ENCODE peak calls at places on chromosomes 7 and 10, in ten cellular contexts. One of them, this sample, is unnamed.

GRCh38 chr7:26293569-26294308 is 2.1 kb downstream of the SNX10 start:
- DNase-seq in GM06990: peak
- DNase-seq in esophagus squamous epithelium: no peak
- DNase-seq in CD8-positive, alpha-beta T cell: no peak
- DNase-seq in effector memory CD4-positive, alpha-beta T cell: peak
- DNase-seq in fibroblast of mammary gland: no peak
- DNase-seq in fibroblast of the aortic adventitia: no peak
- DNase-seq in GM23248: no peak
- DNase-seq in mucosa of descending colon: peak
- DNase-seq in kidney: no peak
- DNase-seq in this sample: no peak

GRCh38 chr7:43232376-43232775 is 119.9 kb downstream of the HECW1 start:
- DNase-seq in GM06990: no peak
- DNase-seq in esophagus squamous epithelium: no peak
- DNase-seq in CD8-positive, alpha-beta T cell: no peak
- DNase-seq in effector memory CD4-positive, alpha-beta T cell: no peak
- DNase-seq in fibroblast of mammary gland: peak
- DNase-seq in fibroblast of the aortic adventitia: no peak
- DNase-seq in GM23248: no peak
- DNase-seq in mucosa of descending colon: no peak
- DNase-seq in kidney: no peak
- DNase-seq in this sample: no peak

GRCh38 chr7:134514663-134515062 is 12.7 kb upstream of the AKR1B10 start:
- DNase-seq in GM06990: no peak
- DNase-seq in esophagus squamous epithelium: no peak
- DNase-seq in CD8-positive, alpha-beta T cell: no peak
- DNase-seq in effector memory CD4-positive, alpha-beta T cell: no peak
- DNase-seq in fibroblast of mammary gland: peak
- DNase-seq in fibroblast of the aortic adventitia: peak
- DNase-seq in GM23248: peak
- DNase-seq in mucosa of descending colon: peak
- DNase-seq in kidney: no peak
- DNase-seq in this sample: peak

GRCh38 chr7:2647594-2648172 is 15.9 kb downstream of the TTYH3 start:
- DNase-seq in GM06990: no peak
- DNase-seq in esophagus squamous epithelium: no peak
- DNase-seq in CD8-positive, alpha-beta T cell: no peak
- DNase-seq in effector memory CD4-positive, alpha-beta T cell: no peak
- DNase-seq in fibroblast of mammary gland: no peak
- DNase-seq in fibroblast of the aortic adventitia: no peak
- DNase-seq in GM23248: no peak
- DNase-seq in mucosa of descending colon: no peak
- DNase-seq in kidney: no peak
- DNase-seq in this sample: no peak

GRCh38 chr10:88879754-88880286 is at the start of gene STAMBPL1:
- DNase-seq in GM06990: no peak
- DNase-seq in esophagus squamous epithelium: peak
- DNase-seq in CD8-positive, alpha-beta T cell: peak
- DNase-seq in effector memory CD4-positive, alpha-beta T cell: peak
- DNase-seq in fibroblast of mammary gland: peak
- DNase-seq in fibroblast of the aortic adventitia: no peak
- DNase-seq in GM23248: no peak
- DNase-seq in mucosa of descending colon: peak
- DNase-seq in kidney: no peak
- DNase-seq in this sample: no peak

GRCh38 chr10:29276251-29276850 is 12.5 kb upstream of the LYZL1 start:
- DNase-seq in GM06990: no peak
- DNase-seq in esophagus squamous epithelium: no peak
- DNase-seq in CD8-positive, alpha-beta T cell: no peak
- DNase-seq in effector memory CD4-positive, alpha-beta T cell: no peak
- DNase-seq in fibroblast of mammary gland: no peak
- DNase-seq in fibroblast of the aortic adventitia: no peak
- DNase-seq in GM23248: no peak
- DNase-seq in mucosa of descending colon: no peak
- DNase-seq in kidney: no peak
- DNase-seq in this sample: no peak

GRCh38 chr7:81333536-81333935 is 414.7 kb upstream of the SEMA3C start:
- DNase-seq in GM06990: peak
- DNase-seq in esophagus squamous epithelium: no peak
- DNase-seq in CD8-positive, alpha-beta T cell: no peak
- DNase-seq in effector memory CD4-positive, alpha-beta T cell: no peak
- DNase-seq in fibroblast of mammary gland: no peak
- DNase-seq in fibroblast of the aortic adventitia: no peak
- DNase-seq in GM23248: no peak
- DNase-seq in mucosa of descending colon: no peak
- DNase-seq in kidney: no peak
- DNase-seq in this sample: no peak

GRCh38 chr7:21361413-21362130 is 66.3 kb upstream of the SP4 start:
- DNase-seq in GM06990: peak
- DNase-seq in esophagus squamous epithelium: no peak
- DNase-seq in CD8-positive, alpha-beta T cell: no peak
- DNase-seq in effector memory CD4-positive, alpha-beta T cell: no peak
- DNase-seq in fibroblast of mammary gland: no peak
- DNase-seq in fibroblast of the aortic adventitia: no peak
- DNase-seq in GM23248: no peak
- DNase-seq in mucosa of descending colon: no peak
- DNase-seq in kidney: no peak
- DNase-seq in this sample: no peak

GRCh38 chr7:33334349-33334748 is 205.0 kb downstream of the BBS9 start:
- DNase-seq in GM06990: no peak
- DNase-seq in esophagus squamous epithelium: no peak
- DNase-seq in CD8-positive, alpha-beta T cell: no peak
- DNase-seq in effector memory CD4-positive, alpha-beta T cell: no peak
- DNase-seq in fibroblast of mammary gland: peak
- DNase-seq in fibroblast of the aortic adventitia: peak
- DNase-seq in GM23248: peak
- DNase-seq in mucosa of descending colon: peak
- DNase-seq in kidney: no peak
- DNase-seq in this sample: peak

GRCh38 chr7:30841025-30841735 is 70.0 kb downstream of the MINDY4 start:
- DNase-seq in GM06990: no peak
- DNase-seq in esophagus squamous epithelium: no peak
- DNase-seq in CD8-positive, alpha-beta T cell: no peak
- DNase-seq in effector memory CD4-positive, alpha-beta T cell: no peak
- DNase-seq in fibroblast of mammary gland: no peak
- DNase-seq in fibroblast of the aortic adventitia: no peak
- DNase-seq in GM23248: no peak
- DNase-seq in mucosa of descending colon: no peak
- DNase-seq in kidney: no peak
- DNase-seq in this sample: peak

GRCh38 chr7:19707240-19707639 is 1.6 kb downstream of the POLR1F start:
- DNase-seq in GM06990: no peak
- DNase-seq in esophagus squamous epithelium: no peak
- DNase-seq in CD8-positive, alpha-beta T cell: no peak
- DNase-seq in effector memory CD4-positive, alpha-beta T cell: no peak
- DNase-seq in fibroblast of mammary gland: peak
- DNase-seq in fibroblast of the aortic adventitia: no peak
- DNase-seq in GM23248: peak
- DNase-seq in mucosa of descending colon: no peak
- DNase-seq in kidney: no peak
- DNase-seq in this sample: no peak
- H3K4me3 ChIP-seq in GM06990: no peak
- H3K4me3 ChIP-seq in esophagus squamous epithelium: no peak
- H3K4me3 ChIP-seq in CD8-positive, alpha-beta T cell: no peak
- H3K4me3 ChIP-seq in effector memory CD4-positive, alpha-beta T cell: no peak
- H3K4me3 ChIP-seq in fibroblast of mammary gland: peak
- H3K4me3 ChIP-seq in fibroblast of the aortic adventitia: peak
- H3K4me3 ChIP-seq in GM23248: peak
- H3K4me3 ChIP-seq in mucosa of descending colon: no peak
- H3K4me3 ChIP-seq in kidney: no peak
- H3K4me3 ChIP-seq in this sample: peak

GRCh38 chr7:116861717-116862116 is 670 bp upstream of the CAPZA2 start:
- DNase-seq in GM06990: no peak
- DNase-seq in esophagus squamous epithelium: no peak
- DNase-seq in CD8-positive, alpha-beta T cell: no peak
- DNase-seq in effector memory CD4-positive, alpha-beta T cell: no peak
- DNase-seq in fibroblast of mammary gland: no peak
- DNase-seq in fibroblast of the aortic adventitia: no peak
- DNase-seq in GM23248: no peak
- DNase-seq in mucosa of descending colon: peak
- DNase-seq in kidney: no peak
- DNase-seq in this sample: no peak

GRCh38 chr7:116863168-116863670 is 832 bp downstream of the CAPZA2 start:
- DNase-seq in GM06990: no peak
- DNase-seq in esophagus squamous epithelium: no peak
- DNase-seq in CD8-positive, alpha-beta T cell: no peak
- DNase-seq in effector memory CD4-positive, alpha-beta T cell: no peak
- DNase-seq in fibroblast of mammary gland: peak
- DNase-seq in fibroblast of the aortic adventitia: no peak
- DNase-seq in GM23248: no peak
- DNase-seq in mucosa of descending colon: peak
- DNase-seq in kidney: no peak
- DNase-seq in this sample: peak

GRCh38 chr7:116862234-116863167 is at the start of gene CAPZA2:
- DNase-seq in GM06990: peak
- DNase-seq in esophagus squamous epithelium: peak
- DNase-seq in CD8-positive, alpha-beta T cell: peak
- DNase-seq in effector memory CD4-positive, alpha-beta T cell: peak
- DNase-seq in fibroblast of mammary gland: peak
- DNase-seq in fibroblast of the aortic adventitia: peak
- DNase-seq in GM23248: peak
- DNase-seq in mucosa of descending colon: peak
- DNase-seq in kidney: peak
- DNase-seq in this sample: peak

GRCh38 chr7:116859323-116859722 is 3.1 kb upstream of the CAPZA2 start:
- DNase-seq in GM06990: no peak
- DNase-seq in esophagus squamous epithelium: no peak
- DNase-seq in CD8-positive, alpha-beta T cell: no peak
- DNase-seq in effector memory CD4-positive, alpha-beta T cell: no peak
- DNase-seq in fibroblast of mammary gland: peak
- DNase-seq in fibroblast of the aortic adventitia: peak
- DNase-seq in GM23248: peak
- DNase-seq in mucosa of descending colon: no peak
- DNase-seq in kidney: no peak
- DNase-seq in this sample: peak

DNA sequence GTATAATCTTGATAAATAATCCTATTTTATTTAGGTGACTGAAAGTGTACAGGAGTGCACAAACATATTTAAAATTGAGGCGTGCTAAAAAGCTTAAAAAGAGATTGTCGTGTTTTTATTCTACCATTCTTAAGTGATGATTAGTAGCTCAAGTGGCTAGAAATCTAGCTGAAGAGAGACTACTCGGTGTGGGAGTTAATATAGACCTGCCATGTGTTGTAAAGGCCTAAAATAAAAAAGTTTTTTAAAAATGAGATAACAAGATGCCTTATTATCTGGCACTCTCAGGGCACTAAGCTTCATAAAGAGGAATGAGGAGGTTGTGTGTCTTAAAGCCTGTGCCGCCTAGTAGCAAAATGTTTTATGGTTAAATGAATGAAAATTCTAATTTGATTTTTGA is 1.7 kb downstream of the CAPZA2 start:
- DNase-seq in GM06990: no peak
- DNase-seq in esophagus squamous epithelium: no peak
- DNase-seq in CD8-positive, alpha-beta T cell: no peak
- DNase-seq in effector memory CD4-positive, alpha-beta T cell: no peak
- DNase-seq in fibroblast of mammary gland: no peak
- DNase-seq in fibroblast of the aortic adventitia: no peak
- DNase-seq in GM23248: peak
- DNase-seq in mucosa of descending colon: no peak
- DNase-seq in kidney: no peak
- DNase-seq in this sample: no peak
- H3K4me3 ChIP-seq in GM06990: peak
- H3K4me3 ChIP-seq in esophagus squamous epithelium: peak
- H3K4me3 ChIP-seq in CD8-positive, alpha-beta T cell: no peak
- H3K4me3 ChIP-seq in effector memory CD4-positive, alpha-beta T cell: peak
- H3K4me3 ChIP-seq in fibroblast of mammary gland: peak
- H3K4me3 ChIP-seq in fibroblast of the aortic adventitia: peak
- H3K4me3 ChIP-seq in GM23248: peak
- H3K4me3 ChIP-seq in mucosa of descending colon: no peak
- H3K4me3 ChIP-seq in kidney: peak
- H3K4me3 ChIP-seq in this sample: peak

DNA sequence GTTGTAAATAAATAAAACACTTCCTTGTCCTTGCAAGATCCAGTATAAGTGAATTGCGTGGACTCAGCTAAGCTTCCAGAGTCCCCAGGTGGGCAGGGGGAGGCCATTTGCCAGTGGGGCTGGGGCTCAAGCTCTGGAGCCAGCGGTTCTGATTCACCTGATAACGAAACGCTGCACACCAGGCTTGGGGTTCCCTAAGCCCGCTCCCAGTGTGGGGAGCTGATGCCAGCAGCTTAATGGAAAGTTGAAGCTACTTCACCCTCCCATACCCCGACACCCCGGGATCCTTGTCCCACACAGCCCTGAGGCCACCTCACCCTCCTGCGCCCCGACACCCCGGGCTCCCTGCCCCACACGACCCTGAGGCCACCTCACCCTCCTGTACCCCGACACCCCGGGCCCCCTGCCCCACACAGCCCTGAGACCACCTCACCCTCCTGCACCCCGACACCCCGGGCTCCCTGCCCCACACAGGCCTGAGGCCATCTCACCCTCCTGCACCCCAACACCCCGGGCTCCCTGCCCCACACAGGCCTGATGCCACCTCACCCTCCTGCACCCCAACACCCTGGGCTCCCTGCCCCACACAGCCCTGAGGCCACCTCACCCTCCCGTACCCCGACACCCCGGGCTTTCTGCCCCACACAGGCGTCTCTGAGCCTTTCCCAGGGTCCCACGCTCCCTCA is 30.8 kb downstream of the FKBP6 start:
- DNase-seq in GM06990: no peak
- DNase-seq in esophagus squamous epithelium: no peak
- DNase-seq in CD8-positive, alpha-beta T cell: no peak
- DNase-seq in effector memory CD4-positive, alpha-beta T cell: no peak
- DNase-seq in fibroblast of mammary gland: no peak
- DNase-seq in fibroblast of the aortic adventitia: no peak
- DNase-seq in GM23248: no peak
- DNase-seq in mucosa of descending colon: no peak
- DNase-seq in kidney: no peak
- DNase-seq in this sample: no peak
- H3K4me3 ChIP-seq in GM06990: no peak
- H3K4me3 ChIP-seq in esophagus squamous epithelium: no peak
- H3K4me3 ChIP-seq in CD8-positive, alpha-beta T cell: no peak
- H3K4me3 ChIP-seq in effector memory CD4-positive, alpha-beta T cell: no peak
- H3K4me3 ChIP-seq in fibroblast of mammary gland: no peak
- H3K4me3 ChIP-seq in fibroblast of the aortic adventitia: no peak
- H3K4me3 ChIP-seq in GM23248: peak
- H3K4me3 ChIP-seq in mucosa of descending colon: no peak
- H3K4me3 ChIP-seq in kidney: peak
- H3K4me3 ChIP-seq in this sample: no peak

GRCh38 chr10:26622891-26623290 is 74.6 kb upstream of the PDSS1 start:
- DNase-seq in GM06990: no peak
- DNase-seq in esophagus squamous epithelium: no peak
- DNase-seq in CD8-positive, alpha-beta T cell: no peak
- DNase-seq in effector memory CD4-positive, alpha-beta T cell: no peak
- DNase-seq in fibroblast of mammary gland: no peak
- DNase-seq in fibroblast of the aortic adventitia: no peak
- DNase-seq in GM23248: no peak
- DNase-seq in mucosa of descending colon: no peak
- DNase-seq in kidney: no peak
- DNase-seq in this sample: no peak
- H3K4me3 ChIP-seq in GM06990: no peak
- H3K4me3 ChIP-seq in esophagus squamous epithelium: peak
- H3K4me3 ChIP-seq in CD8-positive, alpha-beta T cell: peak
- H3K4me3 ChIP-seq in effector memory CD4-positive, alpha-beta T cell: no peak
- H3K4me3 ChIP-seq in fibroblast of mammary gland: no peak
- H3K4me3 ChIP-seq in fibroblast of the aortic adventitia: no peak
- H3K4me3 ChIP-seq in GM23248: no peak
- H3K4me3 ChIP-seq in mucosa of descending colon: no peak
- H3K4me3 ChIP-seq in kidney: no peak
- H3K4me3 ChIP-seq in this sample: no peak